ENCODE peak calls at places on chromosomes 12 and 14, in six cellular contexts. R is stimulated activated CD4-positive, alpha-beta T cell treated with anti-CD3 and anti-CD28 coated beads, Interleukin-1b, Interleukin-23, amount 100 ng/mL, for 24 hours; F is GM20000; I is HTR-8/SVneo; G is neuronal stem cell; Z is left colon. B is an unnamed sample.

GRCh38 chr12:66636771-66637170 is 42.1 kb downstream of the GRIP1 start:
- DNase-seq in R (no peak), F (no peak), I (no peak), G (no peak), Z (no peak), B (peak)

GRCh38 chr14:53306926-53307325 is 153.8 kb upstream of the DDHD1 start:
- DNase-seq in R (no peak), F (no peak), I (peak), G (peak), Z (no peak), B (no peak)

GRCh38 chr14:26204954-26205479 is 392.8 kb downstream of the NOVA1 start:
- DNase-seq in R (no peak), F (no peak), I (no peak), G (peak), Z (peak), B (no peak)

GRCh38 chr14:95314609-95315008 is 5.1 kb downstream of the CLMN start:
- DNase-seq in R (peak), F (peak), I (peak), G (no peak), Z (no peak), B (peak)

GRCh38 chr14:89429206-89430091 is 12.4 kb upstream of the FOXN3 start:
- DNase-seq in R (peak), F (no peak), I (no peak), G (no peak), Z (no peak), B (peak)

GRCh38 chr14:94640721-94641631 is 28.8 kb downstream of the SERPINA3 start:
- DNase-seq in R (no peak), F (no peak), I (no peak), G (no peak), Z (no peak), B (no peak)

GRCh38 chr12:47757840-47758583 is 668 bp downstream of the RAPGEF3 start:
- DNase-seq in R (no peak), F (no peak), I (no peak), G (no peak), Z (no peak), B (no peak)

GRCh38 chr12:68932701-68933563 is at the start of gene CPM:
- DNase-seq in R (peak), F (peak), I (peak), G (peak), Z (peak), B (peak)

GRCh38 chr14:71116206-71117122 is 209.2 kb downstream of the PCNX1 start:
- DNase-seq in R (no peak), F (no peak), I (no peak), G (no peak), Z (peak), B (no peak)

GRCh38 chr14:67474366-67474765 is 14.2 kb downstream of the TMEM229B start:
- DNase-seq in R (no peak), F (no peak), I (no peak), G (no peak), Z (no peak), B (no peak)

GRCh38 chr14:102481791-102482238 is 27.8 kb downstream of the ANKRD9 start:
- DNase-seq in R (no peak), F (no peak), I (peak), G (no peak), Z (peak), B (no peak)

GRCh38 chr12:18753481-18754117 is 15.7 kb downstream of the CAPZA3 start:
- DNase-seq in R (no peak), F (no peak), I (no peak), G (peak), Z (no peak), B (no peak)

GRCh38 chr14:101199028-101199770 is 295.7 kb upstream of the RTL1 start:
- DNase-seq in R (no peak), F (no peak), I (no peak), G (no peak), Z (no peak), B (no peak)

GRCh38 chr12:108653082-108653516 is 19.4 kb upstream of the SELPLG start:
- DNase-seq in R (no peak), F (no peak), I (no peak), G (no peak), Z (no peak), B (no peak)

GRCh38 chr14:50064993-50065392 is 51.4 kb downstream of the VCPKMT start:
- DNase-seq in R (no peak), F (peak), I (no peak), G (no peak), Z (peak), B (peak)

GRCh38 chr12:89451876-89452275 is 72.7 kb downstream of the GALNT4 start:
- DNase-seq in R (no peak), F (no peak), I (peak), G (no peak), Z (no peak), B (no peak)

GRCh38 chr12:121522962-121523361 is 57.9 kb downstream of the KDM2B start:
- DNase-seq in R (no peak), F (peak), I (no peak), G (no peak), Z (no peak), B (no peak)

GRCh38 chr12:127459166-127459565 is 807.8 kb upstream of the TMEM132C start:
- DNase-seq in R (no peak), F (no peak), I (no peak), G (no peak), Z (no peak), B (no peak)

GRCh38 chr12:74412607-74413230 is 124.9 kb upstream of the ATXN7L3B start:
- DNase-seq in R (no peak), F (no peak), I (no peak), G (peak), Z (no peak), B (peak)

GRCh38 chr14:52914295-52914694 is 36.6 kb downstream of the FERMT2 start:
- DNase-seq in R (no peak), F (no peak), I (no peak), G (no peak), Z (no peak), B (no peak)

GRCh38 chr12:104108755-104109445 is 29.1 kb downstream of the NFYB start:
- DNase-seq in R (peak), F (peak), I (peak), G (peak), Z (peak), B (peak)

GRCh38 chr12:112418596-112419268 is at the start of gene PTPN11:
- DNase-seq in R (peak), F (peak), I (peak), G (peak), Z (peak), B (peak)

GRCh38 chr12:99709619-99710018 is 62.1 kb downstream of the GARIN6 start:
- DNase-seq in R (no peak), F (no peak), I (no peak), G (no peak), Z (no peak), B (no peak)

GRCh38 chr12:54040148-54040494 is 7.3 kb downstream of the HOXC5 start:
- DNase-seq in R (no peak), F (no peak), I (no peak), G (no peak), Z (no peak), B (no peak)

GRCh38 chr12:130433834-130434233 is 96.1 kb downstream of the PIWIL1 start:
- DNase-seq in R (no peak), F (no peak), I (no peak), G (no peak), Z (peak), B (no peak)

GRCh38 chr12:32644455-32644854 is 34.6 kb upstream of the DNM1L start:
- DNase-seq in R (no peak), F (no peak), I (no peak), G (no peak), Z (no peak), B (no peak)

GRCh38 chr12:14960548-14961465 is 594 bp downstream of the ARHGDIB start:
- DNase-seq in R (no peak), F (peak), I (peak), G (no peak), Z (no peak), B (no peak)

GRCh38 chr14:60723218-60724079 is 702 bp downstream of the SIX4 start:
- DNase-seq in R (no peak), F (peak), I (peak), G (peak), Z (peak), B (peak)

GRCh38 chr12:10033783-10034381 is 3.4 kb downstream of the CLEC9A start:
- DNase-seq in R (no peak), F (peak), I (peak), G (no peak), Z (no peak), B (peak)

GRCh38 chr12:95205685-95206084 is 11.6 kb downstream of the FGD6 start:
- DNase-seq in R (no peak), F (no peak), I (no peak), G (peak), Z (no peak), B (peak)

GRCh38 chr12:52149651-52150241 is 42.1 kb downstream of the KRT80 start:
- DNase-seq in R (no peak), F (no peak), I (no peak), G (no peak), Z (no peak), B (no peak)

GRCh38 chr14:99678198-99678597 is 5.9 kb upstream of the CYP46A1 start:
- DNase-seq in R (no peak), F (no peak), I (no peak), G (no peak), Z (no peak), B (no peak)

GRCh38 chr12:98198261-98198982 is 317.0 kb upstream of the TMPO start:
- DNase-seq in R (no peak), F (no peak), I (no peak), G (no peak), Z (no peak), B (no peak)

GRCh38 chr14:85471744-85472143 is 58.2 kb upstream of the FLRT2 start:
- DNase-seq in R (no peak), F (no peak), I (peak), G (no peak), Z (no peak), B (no peak)

GRCh38 chr12:8145754-8146415 is 10.9 kb upstream of the ZNF705A start:
- DNase-seq in R (no peak), F (no peak), I (no peak), G (peak), Z (peak), B (no peak)

GRCh38 chr12:29447285-29447975 is 50.1 kb downstream of the OVCH1 start:
- DNase-seq in R (no peak), F (no peak), I (no peak), G (no peak), Z (no peak), B (no peak)

GRCh38 chr14:36207500-36207899 is 31.0 kb upstream of the PTCSC3 start:
- DNase-seq in R (no peak), F (no peak), I (no peak), G (no peak), Z (no peak), B (no peak)

B was measured in RPMI8226.